ENCODE peak calls at places on chromosomes 2 and 18, in five cellular contexts. One of them, this sample, is unnamed.

GRCh38 chr2:84970956-84971798 is at the start of gene KCMF1:
- DNase-seq in left colon: peak; percentile 80
- DNase-seq in HT-29: peak; percentile 69
- DNase-seq in activated naive CD4-positive, alpha-beta T cell treated with Interleukin-2 at 50 U/mL for 16 hours: peak; percentile 75
- DNase-seq in fibroblast of lung: peak; percentile 71
- DNase-seq in this sample: peak; percentile 72

GRCh38 chr2:58762176-58762781 is 521.2 kb upstream of the FANCL start:
- DNase-seq in left colon: peak; percentile 36
- DNase-seq in HT-29: peak; percentile 82
- DNase-seq in activated naive CD4-positive, alpha-beta T cell treated with Interleukin-2 at 50 U/mL for 16 hours: no peak
- DNase-seq in fibroblast of lung: peak; percentile 29
- DNase-seq in this sample: peak; percentile 54

GRCh38 chr18:80033181-80034067 is 810 bp upstream of the RBFA start:
- DNase-seq in left colon: peak; percentile 89
- DNase-seq in HT-29: no peak
- DNase-seq in activated naive CD4-positive, alpha-beta T cell treated with Interleukin-2 at 50 U/mL for 16 hours: peak; percentile 77
- DNase-seq in fibroblast of lung: peak; percentile 85
- DNase-seq in this sample: peak; percentile 96

GRCh38 chr2:239869272-239870155 is 155.6 kb downstream of the NDUFA10 start:
- DNase-seq in left colon: no peak
- DNase-seq in HT-29: no peak
- DNase-seq in activated naive CD4-positive, alpha-beta T cell treated with Interleukin-2 at 50 U/mL for 16 hours: no peak
- DNase-seq in fibroblast of lung: no peak
- DNase-seq in this sample: no peak

GRCh38 chr2:230042195-230042594 is 26.5 kb downstream of the SLC16A14 start:
- DNase-seq in left colon: no peak
- DNase-seq in HT-29: no peak
- DNase-seq in activated naive CD4-positive, alpha-beta T cell treated with Interleukin-2 at 50 U/mL for 16 hours: no peak
- DNase-seq in fibroblast of lung: no peak
- DNase-seq in this sample: no peak

GRCh38 chr2:12127639-12128038 is 381.2 kb downstream of the LPIN1 start:
- DNase-seq in left colon: no peak
- DNase-seq in HT-29: no peak
- DNase-seq in activated naive CD4-positive, alpha-beta T cell treated with Interleukin-2 at 50 U/mL for 16 hours: no peak
- DNase-seq in fibroblast of lung: no peak
- DNase-seq in this sample: no peak

GRCh38 chr2:159961005-159961404 is 101.4 kb downstream of the PLA2R1 start:
- DNase-seq in left colon: no peak
- DNase-seq in HT-29: no peak
- DNase-seq in activated naive CD4-positive, alpha-beta T cell treated with Interleukin-2 at 50 U/mL for 16 hours: no peak
- DNase-seq in fibroblast of lung: no peak
- DNase-seq in this sample: no peak

GRCh38 chr18:42024131-42024530 is 69.1 kb downstream of the PIK3C3 start:
- DNase-seq in left colon: no peak
- DNase-seq in HT-29: no peak
- DNase-seq in activated naive CD4-positive, alpha-beta T cell treated with Interleukin-2 at 50 U/mL for 16 hours: no peak
- DNase-seq in fibroblast of lung: no peak
- DNase-seq in this sample: no peak

GRCh38 chr2:69956580-69956979 is 4.9 kb downstream of the ASPRV1 start:
- DNase-seq in left colon: no peak
- DNase-seq in HT-29: no peak
- DNase-seq in activated naive CD4-positive, alpha-beta T cell treated with Interleukin-2 at 50 U/mL for 16 hours: no peak
- DNase-seq in fibroblast of lung: no peak
- DNase-seq in this sample: no peak

GRCh38 chr2:132815522-132815921 is 145.5 kb upstream of the LYPD1 start:
- DNase-seq in left colon: no peak
- DNase-seq in HT-29: no peak
- DNase-seq in activated naive CD4-positive, alpha-beta T cell treated with Interleukin-2 at 50 U/mL for 16 hours: no peak
- DNase-seq in fibroblast of lung: peak; percentile 92
- DNase-seq in this sample: peak; percentile 21

This sample was measured in mesenchymal stem cell.